ENCODE peak calls at places on chromosomes 1 and 21, in six cellular contexts. O, W, Z, X, M and Q are unnamed samples.

GRCh38 chr1:112464501-112464900 is 44.3 kb upstream of the WNT2B start:
- DNase-seq in X (peak), M (no peak), O (no peak), Z (no peak), W (no peak), Q (no peak)

GRCh38 chr1:154878371-154879355 is 8.6 kb upstream of the KCNN3 start:
- DNase-seq in W (peak), M (peak), X (peak), O (no peak), Z (no peak), Q (peak)

GRCh38 chr21:45846373-45847160 is 135.0 kb upstream of the COL6A1 start:
- DNase-seq in M (no peak), X (no peak), O (no peak), W (peak), Z (no peak), Q (no peak)

GRCh38 chr1:38772953-38773352 is 86.6 kb downstream of the RRAGC start:
- DNase-seq in X (no peak), M (no peak), O (no peak), Z (no peak), W (no peak), Q (no peak)

GRCh38 chr1:162536511-162536910 is 25.0 kb upstream of the UAP1 start:
- DNase-seq in Z (no peak), X (peak), W (peak), M (no peak), O (no peak), Q (peak)

GRCh38 chr1:35637401-35637809 is 3.9 kb downstream of the PSMB2 start:
- DNase-seq in M (no peak), W (peak), X (peak), O (no peak), Z (no peak), Q (peak)

GRCh38 chr1:179021873-179022272 is 3.8 kb upstream of the FAM20B start:
- DNase-seq in Z (no peak), O (no peak), M (no peak), X (no peak), W (peak), Q (peak)

GRCh38 chr1:158941317-158941716 is 10.0 kb downstream of the PYHIN1 start:
- DNase-seq in X (no peak), Z (no peak), M (no peak), O (no peak), W (no peak), Q (no peak)

GRCh38 chr1:179144621-179145020 is 62.8 kb downstream of the TOR3A start:
- DNase-seq in M (no peak), X (no peak), Z (no peak), O (no peak), W (peak), Q (peak)

GRCh38 chr1:67937651-67938050 is 104.4 kb upstream of the GNG12 start:
- DNase-seq in M (no peak), W (peak), Z (no peak), X (no peak), O (no peak), Q (peak)

GRCh38 chr1:167288390-167289062 is 67.8 kb downstream of the POU2F1 start:
- DNase-seq in O (no peak), Z (no peak), W (no peak), M (no peak), X (no peak), Q (no peak)

GRCh38 chr1:81920245-81920740 is 119.6 kb downstream of the ADGRL2 start:
- DNase-seq in Z (peak), O (no peak), W (peak), X (no peak), M (no peak), Q (peak)

GRCh38 chr21:45522381-45522780 is 19.9 kb downstream of the SLC19A1 start:
- DNase-seq in X (no peak), O (no peak), W (no peak), M (no peak), Z (no peak), Q (no peak)

GRCh38 chr1:160367516-160367900 is 637 bp downstream of the NHLH1 start:
- DNase-seq in X (no peak), W (no peak), Z (no peak), O (no peak), M (no peak), Q (no peak)

GRCh38 chr1:66364578-66365391 is 169.2 kb upstream of the SGIP1 start:
- DNase-seq in Z (peak), M (no peak), O (no peak), X (no peak), W (peak), Q (peak)

GRCh38 chr1:229407206-229408026 is 26.5 kb downstream of the ACTA1 start:
- DNase-seq in W (no peak), Z (no peak), X (no peak), M (no peak), O (no peak), Q (no peak)

GRCh38 chr1:20242890-20243479 is 47.7 kb upstream of the VWA5B1 start:
- DNase-seq in X (no peak), O (no peak), W (no peak), Z (no peak), M (no peak), Q (no peak)

GRCh38 chr1:153804112-153804511 is 28.9 kb downstream of the SLC27A3 start:
- DNase-seq in O (no peak), Z (no peak), M (no peak), X (no peak), W (no peak), Q (no peak)